ENCODE peak calls at places on chromosomes 16 and 17, in eight cellular contexts. R is CD8-positive, alpha-beta memory T cell; T is GM23248; I is GM20000; A is caudate nucleus; K is heart left ventricle; F is mammary epithelial cell; O is hippocampal formation. U is an unnamed sample.

GRCh38 chr16:77840623-77841274 is 52.4 kb downstream of the VAT1L start:
- DNase-seq in K (no peak), A (no peak), T (peak), O (no peak), R (no peak), I (no peak), F (peak), U (no peak)

GRCh38 chr17:34665150-34665802 is 85.9 kb downstream of the TMEM132E start:
- DNase-seq in R (no peak), I (no peak), O (no peak), A (no peak), T (no peak), K (no peak), F (no peak), U (no peak)

GRCh38 chr17:65023791-65024190 is 32.7 kb downstream of the GNA13 start:
- DNase-seq in R (no peak), I (no peak), K (no peak), O (no peak), A (no peak), T (peak), F (peak), U (no peak)

GRCh38 chr16:55179858-55180585 is 144.0 kb upstream of the IRX6 start:
- DNase-seq in T (no peak), F (no peak), R (no peak), K (no peak), A (no peak), O (no peak), I (no peak), U (no peak)

GRCh38 chr17:19260958-19261357 is 23.8 kb downstream of the EPN2 start:
- DNase-seq in A (no peak), I (no peak), O (no peak), R (no peak), F (peak), T (peak), K (peak), U (no peak)

GRCh38 chr16:64969221-64969620 is 152.6 kb downstream of the CDH11 start:
- DNase-seq in I (no peak), F (no peak), A (no peak), T (peak), O (no peak), K (no peak), R (no peak), U (no peak)

GRCh38 chr16:149024-149675 is 3.3 kb upstream of the HBZ start:
- DNase-seq in O (no peak), K (no peak), T (peak), R (no peak), F (no peak), A (no peak), I (no peak), U (no peak)

GRCh38 chr17:16878084-16878483 is 93.8 kb downstream of the TNFRSF13B start:
- DNase-seq in K (no peak), A (no peak), O (no peak), T (no peak), R (no peak), I (no peak), F (no peak), U (peak)

GRCh38 chr17:40720904-40721303 is 17.4 kb upstream of the KRT24 start:
- DNase-seq in K (no peak), O (no peak), I (no peak), F (no peak), R (no peak), T (no peak), A (no peak), U (no peak)

GRCh38 chr17:78395186-78395585 is 16.7 kb downstream of the PGS1 start:
- DNase-seq in R (no peak), A (no peak), I (no peak), K (no peak), T (no peak), O (no peak), F (no peak), U (no peak)

GRCh38 chr16:75288596-75289120 is 37.2 kb upstream of the BCAR1 start:
- DNase-seq in T (no peak), I (no peak), R (peak), A (no peak), K (no peak), F (no peak), O (no peak), U (no peak)

GRCh38 chr17:61474934-61475333 is 22.7 kb downstream of the TBX4 start:
- DNase-seq in T (no peak), K (peak), A (no peak), I (no peak), R (no peak), F (no peak), O (no peak), U (no peak)

GRCh38 chr17:44487170-44487569 is 16.0 kb downstream of the GPATCH8 start:
- DNase-seq in I (no peak), T (no peak), K (no peak), A (no peak), F (no peak), R (no peak), O (no peak), U (no peak)

GRCh38 chr16:79008869-79009179 is 591.7 kb downstream of the MAF start:
- DNase-seq in T (no peak), R (no peak), O (no peak), K (no peak), A (no peak), I (no peak), F (peak), U (no peak)

GRCh38 chr16:89366561-89367537 is 123.5 kb downstream of the ANKRD11 start:
- DNase-seq in O (no peak), F (peak), T (no peak), I (no peak), K (no peak), R (no peak), A (no peak), U (no peak)

GRCh38 chr17:1153795-1154546 is 25.8 kb downstream of the ABR start:
- DNase-seq in O (peak), R (no peak), I (no peak), A (peak), T (peak), F (peak), K (peak), U (peak)

GRCh38 chr16:30112197-30113030 is 923 bp downstream of the GDPD3 start:
- DNase-seq in K (peak), A (no peak), O (no peak), F (peak), I (peak), R (peak), T (peak), U (no peak)

GRCh38 chr17:3029213-3029913 is 34.0 kb downstream of the OR1D5 start:
- DNase-seq in T (no peak), I (no peak), A (no peak), O (no peak), K (peak), F (no peak), R (no peak), U (no peak)

GRCh38 chr16:3246876-3247275 is 9.6 kb downstream of the MEFV start:
- DNase-seq in I (no peak), A (no peak), R (no peak), K (no peak), T (no peak), F (no peak), O (no peak), U (no peak)

GRCh38 chr17:45101883-45102811 is 30.2 kb downstream of the PLCD3 start:
- DNase-seq in T (peak), I (no peak), A (no peak), R (no peak), O (no peak), K (no peak), F (peak), U (no peak)

GRCh38 chr16:82700541-82701240 is 73.9 kb downstream of the CDH13 start:
- DNase-seq in O (no peak), R (no peak), I (peak), K (no peak), T (peak), A (no peak), F (no peak), U (no peak)

GRCh38 chr17:1716912-1717695 is 6.9 kb upstream of the TLCD2 start:
- DNase-seq in I (peak), T (peak), R (peak), O (peak), A (peak), F (peak), K (peak), U (peak)

GRCh38 chr16:15604460-15605390 is 38.2 kb downstream of the MARF1 start:
- DNase-seq in K (no peak), A (no peak), F (no peak), O (no peak), I (no peak), T (peak), R (no peak), U (no peak)

GRCh38 chr16:6749714-6750113 is 582.9 kb upstream of the RBFOX1 start:
- DNase-seq in A (no peak), O (no peak), I (no peak), K (no peak), F (no peak), T (no peak), R (no peak), U (no peak)

GRCh38 chr17:6995500-6996255 is at the start of gene ALOX12:
- DNase-seq in I (peak), R (no peak), A (no peak), T (peak), F (no peak), O (no peak), K (no peak), U (no peak)

GRCh38 chr16:4894276-4895150 is 42.4 kb downstream of the PPL start:
- DNase-seq in O (no peak), I (no peak), T (peak), F (no peak), A (no peak), R (no peak), K (no peak), U (no peak)

GRCh38 chr16:14302399-14303181 is 231.5 kb downstream of the MRTFB start:
- DNase-seq in F (peak), K (no peak), R (no peak), O (no peak), A (no peak), T (peak), I (peak), U (no peak)

GRCh38 chr17:39791296-39791992 is 53.7 kb downstream of the GRB7 start:
- DNase-seq in K (no peak), O (no peak), I (no peak), A (no peak), F (no peak), R (peak), T (no peak), U (no peak)

GRCh38 chr17:83173997-83174858 is 94.8 kb downstream of the METRNL start:
- DNase-seq in F (no peak), R (no peak), I (peak), O (no peak), A (no peak), T (peak), K (no peak), U (peak)

GRCh38 chr17:17024778-17025300 is 17.4 kb upstream of the MPRIP start:
- DNase-seq in A (no peak), I (no peak), T (no peak), F (no peak), R (no peak), O (no peak), K (peak), U (no peak)

GRCh38 chr17:39813631-39814030 is 50.5 kb downstream of the IKZF3 start:
- DNase-seq in T (no peak), A (no peak), I (no peak), K (no peak), F (no peak), R (peak), O (no peak), U (no peak)

GRCh38 chr17:40559016-40559853 is 6.0 kb downstream of the CCR7 start:
- DNase-seq in T (peak), I (no peak), A (no peak), O (no peak), F (no peak), R (no peak), K (no peak), U (no peak)

GRCh38 chr16:48499822-48500440 is 110.0 kb downstream of the N4BP1 start:
- DNase-seq in R (no peak), I (no peak), A (no peak), O (peak), T (peak), F (peak), K (no peak), U (peak)

GRCh38 chr17:17669081-17669850 is 12.0 kb upstream of the RAI1 start:
- DNase-seq in O (no peak), T (no peak), A (no peak), I (no peak), K (no peak), F (no peak), R (no peak), U (no peak)

GRCh38 chr16:71895679-71896385 is 501 bp downstream of the IST1 start:
- DNase-seq in O (no peak), K (no peak), A (no peak), T (peak), F (peak), R (no peak), I (peak), U (no peak)

U was measured in right atrium auricular region.